ENCODE peak calls at places on chromosomes 13 and 19, in eight cellular contexts. One of them, this sample, is unnamed.

GRCh38 chr19:48176226-48176625 is 5.7 kb downstream of the ZSWIM9 start:
- DNase-seq in ovary: no peak
- DNase-seq in H9: no peak
- DNase-seq in kidney: no peak
- DNase-seq in AG04450: no peak
- DNase-seq in cardiac muscle cell: no peak
- DNase-seq in thoracic aorta: no peak
- DNase-seq in body of pancreas: no peak
- DNase-seq in this sample: no peak

GRCh38 chr19:58153386-58153785 is 2.8 kb upstream of the ZNF329 start:
- DNase-seq in ovary: no peak
- DNase-seq in H9: no peak
- DNase-seq in kidney: no peak
- DNase-seq in AG04450: no peak
- DNase-seq in cardiac muscle cell: no peak
- DNase-seq in thoracic aorta: no peak
- DNase-seq in body of pancreas: no peak
- DNase-seq in this sample: no peak

GRCh38 chr19:35380450-35381124 is 9.7 kb downstream of the GPR42 start:
- DNase-seq in ovary: no peak
- DNase-seq in H9: no peak
- DNase-seq in kidney: no peak
- DNase-seq in AG04450: no peak
- DNase-seq in cardiac muscle cell: no peak
- DNase-seq in thoracic aorta: no peak
- DNase-seq in body of pancreas: peak; percentile 49
- DNase-seq in this sample: no peak

GRCh38 chr19:3208317-3209207 is 15.9 kb upstream of the CELF5 start:
- DNase-seq in ovary: no peak
- DNase-seq in H9: no peak
- DNase-seq in kidney: peak; percentile 57
- DNase-seq in AG04450: no peak
- DNase-seq in cardiac muscle cell: no peak
- DNase-seq in thoracic aorta: no peak
- DNase-seq in body of pancreas: no peak
- DNase-seq in this sample: no peak

GRCh38 chr13:75271851-75272250 is 210.1 kb downstream of the TBC1D4 start:
- DNase-seq in ovary: no peak
- DNase-seq in H9: no peak
- DNase-seq in kidney: no peak
- DNase-seq in AG04450: no peak
- DNase-seq in cardiac muscle cell: peak; percentile 19
- DNase-seq in thoracic aorta: no peak
- DNase-seq in body of pancreas: no peak
- DNase-seq in this sample: no peak

GRCh38 chr13:52449323-52450011 is 967 bp downstream of the VPS36 start:
- DNase-seq in ovary: no peak
- DNase-seq in H9: no peak
- DNase-seq in kidney: no peak
- DNase-seq in AG04450: no peak
- DNase-seq in cardiac muscle cell: no peak
- DNase-seq in thoracic aorta: no peak
- DNase-seq in body of pancreas: no peak
- DNase-seq in this sample: no peak

GRCh38 chr19:40605201-40605971 is 4.2 kb downstream of the LTBP4 start:
- DNase-seq in ovary: peak; percentile 78
- DNase-seq in H9: peak; percentile 76
- DNase-seq in kidney: peak; percentile 95
- DNase-seq in AG04450: no peak
- DNase-seq in cardiac muscle cell: peak; percentile 62
- DNase-seq in thoracic aorta: no peak
- DNase-seq in body of pancreas: peak; percentile 88
- DNase-seq in this sample: no peak

GRCh38 chr19:47437500-47437899 is 18.2 kb upstream of the MEIS3 start:
- DNase-seq in ovary: no peak
- DNase-seq in H9: no peak
- DNase-seq in kidney: no peak
- DNase-seq in AG04450: no peak
- DNase-seq in cardiac muscle cell: no peak
- DNase-seq in thoracic aorta: no peak
- DNase-seq in body of pancreas: no peak
- DNase-seq in this sample: no peak

GRCh38 chr13:104483631-104484030 is 1417.4 kb upstream of the SLC10A2 start:
- DNase-seq in ovary: no peak
- DNase-seq in H9: no peak
- DNase-seq in kidney: no peak
- DNase-seq in AG04450: no peak
- DNase-seq in cardiac muscle cell: no peak
- DNase-seq in thoracic aorta: no peak
- DNase-seq in body of pancreas: no peak
- DNase-seq in this sample: no peak

GRCh38 chr13:48403929-48404328 is 9.0 kb downstream of the LPAR6 start:
- DNase-seq in ovary: no peak
- DNase-seq in H9: no peak
- DNase-seq in kidney: no peak
- DNase-seq in AG04450: no peak
- DNase-seq in cardiac muscle cell: no peak
- DNase-seq in thoracic aorta: no peak
- DNase-seq in body of pancreas: peak; percentile 3
- DNase-seq in this sample: no peak

GRCh38 chr13:48405865-48406264 is 7.0 kb downstream of the LPAR6 start:
- DNase-seq in ovary: no peak
- DNase-seq in H9: no peak
- DNase-seq in kidney: no peak
- DNase-seq in AG04450: no peak
- DNase-seq in cardiac muscle cell: no peak
- DNase-seq in thoracic aorta: no peak
- DNase-seq in body of pancreas: no peak
- DNase-seq in this sample: no peak

GRCh38 chr13:48403151-48403631 is 9.7 kb downstream of the LPAR6 start:
- DNase-seq in ovary: no peak
- DNase-seq in H9: no peak
- DNase-seq in kidney: no peak
- DNase-seq in AG04450: no peak
- DNase-seq in cardiac muscle cell: peak; percentile 67
- DNase-seq in thoracic aorta: no peak
- DNase-seq in body of pancreas: no peak
- DNase-seq in this sample: no peak

GRCh38 chr13:48402325-48402962 is 10.5 kb downstream of the LPAR6 start:
- DNase-seq in ovary: no peak
- DNase-seq in H9: no peak
- DNase-seq in kidney: no peak
- DNase-seq in AG04450: no peak
- DNase-seq in cardiac muscle cell: no peak
- DNase-seq in thoracic aorta: no peak
- DNase-seq in body of pancreas: no peak
- DNase-seq in this sample: no peak

DNA sequence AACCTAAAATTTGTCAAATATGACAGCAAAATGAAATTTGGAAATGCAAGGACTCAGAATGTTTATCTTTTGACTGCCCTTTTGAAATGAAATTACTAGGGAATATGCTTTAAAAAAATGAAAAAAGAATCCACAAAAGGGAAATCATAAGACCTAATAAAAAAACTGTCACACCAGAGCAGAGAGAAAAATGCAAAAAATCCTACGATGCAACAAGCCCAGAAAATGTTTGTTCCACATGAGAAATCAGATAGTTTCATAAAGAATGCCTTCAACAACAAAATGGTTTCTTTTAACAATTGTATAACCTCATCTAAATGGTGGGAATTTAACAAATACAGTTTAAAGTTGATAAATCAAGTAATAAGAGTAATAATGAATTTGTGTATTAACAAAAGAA is 8.0 kb downstream of the LPAR6 start:
- DNase-seq in ovary: no peak
- DNase-seq in H9: no peak
- DNase-seq in kidney: no peak
- DNase-seq in AG04450: no peak
- DNase-seq in cardiac muscle cell: no peak
- DNase-seq in thoracic aorta: no peak
- DNase-seq in body of pancreas: no peak
- DNase-seq in this sample: no peak
- H3K27ac ChIP-seq in ovary: no peak overlapping the region
- H3K27ac ChIP-seq in H9: no peak overlapping the region
- H3K27ac ChIP-seq in kidney: no peak overlapping the region
- H3K27ac ChIP-seq in AG04450: no peak overlapping the region
- H3K27ac ChIP-seq in cardiac muscle cell: no peak overlapping the region
- H3K27ac ChIP-seq in thoracic aorta: no peak overlapping the region
- H3K27ac ChIP-seq in body of pancreas: no peak overlapping the region
- H3K27ac ChIP-seq in this sample: peak overlapping the region; percentile 74

DNA sequence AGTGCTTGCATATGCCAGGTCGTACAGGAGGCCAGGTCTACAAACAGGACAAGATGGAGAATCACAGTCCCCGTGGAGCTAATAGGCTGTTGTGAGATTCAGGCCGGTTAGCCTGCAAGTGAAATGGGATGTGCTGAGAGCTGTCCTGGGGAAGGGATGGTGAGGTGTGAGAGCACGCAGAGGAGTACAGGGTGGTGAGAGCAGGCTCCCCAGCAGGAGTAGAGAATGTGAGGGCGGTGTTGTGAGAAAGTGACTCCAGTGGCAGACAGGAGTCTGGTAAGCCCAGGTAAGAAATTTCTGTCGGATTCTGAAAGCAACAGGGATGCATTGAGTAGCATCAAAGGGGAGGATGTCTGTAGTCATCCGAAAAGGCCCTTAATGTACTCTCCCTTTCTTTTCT is 50.7 kb upstream of the GPR183 start:
- DNase-seq in ovary: no peak
- DNase-seq in H9: no peak
- DNase-seq in kidney: no peak
- DNase-seq in AG04450: no peak
- DNase-seq in cardiac muscle cell: no peak
- DNase-seq in thoracic aorta: no peak
- DNase-seq in body of pancreas: no peak
- DNase-seq in this sample: no peak
- H3K27ac ChIP-seq in ovary: no peak overlapping the region
- H3K27ac ChIP-seq in H9: no peak overlapping the region
- H3K27ac ChIP-seq in kidney: no peak overlapping the region
- H3K27ac ChIP-seq in AG04450: no peak overlapping the region
- H3K27ac ChIP-seq in cardiac muscle cell: no peak overlapping the region
- H3K27ac ChIP-seq in thoracic aorta: no peak overlapping the region
- H3K27ac ChIP-seq in body of pancreas: no peak overlapping the region
- H3K27ac ChIP-seq in this sample: no peak overlapping the region

GRCh38 chr19:44021221-44021620 is 4.0 kb upstream of the ZNF222 start:
- DNase-seq in ovary: no peak
- DNase-seq in H9: no peak
- DNase-seq in kidney: no peak
- DNase-seq in AG04450: no peak
- DNase-seq in cardiac muscle cell: no peak
- DNase-seq in thoracic aorta: no peak
- DNase-seq in body of pancreas: no peak
- DNase-seq in this sample: no peak

GRCh38 chr19:44024900-44025216 is 321 bp upstream of the ZNF222 start:
- DNase-seq in ovary: no peak
- DNase-seq in H9: no peak
- DNase-seq in kidney: no peak
- DNase-seq in AG04450: no peak
- DNase-seq in cardiac muscle cell: no peak
- DNase-seq in thoracic aorta: no peak
- DNase-seq in body of pancreas: no peak
- DNase-seq in this sample: no peak

GRCh38 chr19:44019498-44019897 is 5.7 kb upstream of the ZNF222 start:
- DNase-seq in ovary: no peak
- DNase-seq in H9: no peak
- DNase-seq in kidney: no peak
- DNase-seq in AG04450: no peak
- DNase-seq in cardiac muscle cell: no peak
- DNase-seq in thoracic aorta: no peak
- DNase-seq in body of pancreas: no peak
- DNase-seq in this sample: no peak

DNA sequence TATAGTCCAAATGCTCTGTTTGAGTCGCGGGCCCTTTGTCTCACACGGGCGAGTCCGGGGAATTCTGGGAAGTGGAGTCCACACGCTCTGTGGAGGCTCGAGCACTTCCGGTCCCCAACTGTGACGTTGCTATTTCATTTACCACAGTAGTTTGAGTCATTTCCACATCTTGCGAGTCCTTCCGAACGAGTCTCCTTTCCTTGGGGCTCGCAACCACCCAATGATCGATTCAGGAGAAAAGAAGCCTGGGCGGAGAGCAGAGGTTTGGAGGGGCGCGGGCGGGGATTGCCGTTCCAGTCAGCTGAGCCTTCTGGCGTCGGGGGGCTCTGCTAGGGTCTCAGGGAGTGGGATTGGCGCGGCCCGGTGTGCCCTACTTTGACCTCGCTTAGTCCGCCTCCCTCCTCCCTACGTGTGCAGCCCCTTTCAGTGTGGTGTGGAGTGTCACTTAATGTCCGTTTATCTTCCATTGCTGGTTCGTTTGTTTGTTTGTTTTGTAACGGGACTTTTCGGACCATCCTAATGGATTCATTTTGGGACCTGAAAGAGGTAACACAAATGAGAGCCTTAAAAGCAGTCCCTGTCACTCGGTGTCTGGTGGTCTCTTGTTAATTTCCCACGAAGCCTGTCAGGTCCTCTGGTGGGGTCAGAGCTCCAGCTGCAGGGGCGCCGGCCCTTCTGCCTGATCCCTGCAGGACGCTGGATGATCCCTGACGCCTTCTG is at the start of gene ZNF222:
- DNase-seq in ovary: peak; percentile 84
- DNase-seq in H9: peak; percentile 76
- DNase-seq in kidney: peak; percentile 89
- DNase-seq in AG04450: peak; percentile 70
- DNase-seq in cardiac muscle cell: peak; percentile 93
- DNase-seq in thoracic aorta: peak; percentile 67
- DNase-seq in body of pancreas: peak; percentile 87
- DNase-seq in this sample: peak; percentile 91
- H3K27ac ChIP-seq in ovary: peak within 1 kb of the TSS; percentile 14
- H3K27ac ChIP-seq in H9: no peak within 1 kb of the TSS
- H3K27ac ChIP-seq in kidney: no peak within 1 kb of the TSS
- H3K27ac ChIP-seq in AG04450: peak within 1 kb of the TSS; percentile 68
- H3K27ac ChIP-seq in cardiac muscle cell: peak within 1 kb of the TSS; percentile 86
- H3K27ac ChIP-seq in thoracic aorta: peak within 1 kb of the TSS; percentile 2
- H3K27ac ChIP-seq in body of pancreas: no peak within 1 kb of the TSS
- H3K27ac ChIP-seq in this sample: peak within 1 kb of the TSS; percentile 29

GRCh38 chr13:81197966-81198365 is 857.0 kb upstream of the SPRY2 start:
- DNase-seq in ovary: no peak
- DNase-seq in H9: no peak
- DNase-seq in kidney: no peak
- DNase-seq in AG04450: no peak
- DNase-seq in cardiac muscle cell: no peak
- DNase-seq in thoracic aorta: no peak
- DNase-seq in body of pancreas: no peak
- DNase-seq in this sample: no peak

GRCh38 chr13:81194362-81194761 is 853.4 kb upstream of the SPRY2 start:
- DNase-seq in ovary: no peak
- DNase-seq in H9: no peak
- DNase-seq in kidney: no peak
- DNase-seq in AG04450: no peak
- DNase-seq in cardiac muscle cell: no peak
- DNase-seq in thoracic aorta: no peak
- DNase-seq in body of pancreas: no peak
- DNase-seq in this sample: no peak

DNA sequence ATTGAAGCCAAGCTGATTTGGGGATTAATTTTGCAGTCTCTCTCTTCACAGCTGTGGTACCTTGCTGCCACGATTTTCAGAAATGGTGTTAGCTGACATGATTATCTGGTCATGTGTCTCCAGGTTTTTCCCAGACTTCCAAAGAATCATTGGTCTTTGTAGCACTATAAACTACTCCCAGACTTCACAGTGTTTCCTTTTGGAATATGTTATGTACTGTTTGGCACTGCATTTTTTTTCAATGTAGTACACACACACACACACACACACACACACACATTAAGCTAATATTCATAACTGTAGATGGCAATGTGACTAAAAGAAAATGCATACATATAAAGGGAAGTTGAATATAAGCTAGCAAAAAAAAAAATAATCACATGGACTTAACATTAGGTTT is 856.6 kb upstream of the SPRY2 start:
- DNase-seq in ovary: no peak
- DNase-seq in H9: no peak
- DNase-seq in kidney: no peak
- DNase-seq in AG04450: no peak
- DNase-seq in cardiac muscle cell: no peak
- DNase-seq in thoracic aorta: no peak
- DNase-seq in body of pancreas: no peak
- DNase-seq in this sample: no peak
- H3K27ac ChIP-seq in ovary: no peak overlapping the region
- H3K27ac ChIP-seq in H9: no peak overlapping the region
- H3K27ac ChIP-seq in kidney: no peak overlapping the region
- H3K27ac ChIP-seq in AG04450: no peak overlapping the region
- H3K27ac ChIP-seq in cardiac muscle cell: no peak overlapping the region
- H3K27ac ChIP-seq in thoracic aorta: no peak overlapping the region
- H3K27ac ChIP-seq in body of pancreas: no peak overlapping the region
- H3K27ac ChIP-seq in this sample: no peak overlapping the region

This sample was measured in ascending aorta.